ENCODE peak calls at places on chromosomes 16 and 17, in eight cellular contexts. V, N, S, Z, J, B, P and X are unnamed samples.

GRCh38 chr17:62963296-62963695 is 2.7 kb upstream of the TANC2 start:
- DNase-seq in V (no peak), N (no peak), S (no peak), Z (peak; percentile 66), J (peak; percentile 94), B (no peak), P (no peak), X (no peak)

GRCh38 chr16:81526935-81527334 is 82.3 kb downstream of the CMIP start:
- DNase-seq in V (no peak), N (no peak), S (no peak), Z (peak; percentile 39), J (no peak), B (no peak), P (no peak), X (no peak)

GRCh38 chr17:15171433-15172047 is 93.6 kb downstream of the PMP22 start:
- DNase-seq in V (no peak), N (no peak), S (peak; percentile 34), Z (peak; percentile 74), J (peak; percentile 44), B (no peak), P (no peak), X (no peak)

GRCh38 chr17:81282876-81283275 is 12.2 kb downstream of the SLC38A10 start:
- DNase-seq in V (no peak), N (no peak), S (no peak), Z (no peak), J (no peak), B (no peak), P (no peak), X (no peak)

GRCh38 chr16:74224828-74225227 is 71.8 kb upstream of the PSMD7 start:
- DNase-seq in V (no peak), N (no peak), S (no peak), Z (no peak), J (no peak), B (no peak), P (no peak), X (no peak)

GRCh38 chr17:66749217-66749832 is 85.6 kb upstream of the CACNG5 start:
- DNase-seq in V (no peak), N (no peak), S (no peak), Z (no peak), J (no peak), B (no peak), P (no peak), X (no peak)

GRCh38 chr17:29619251-29619650 is 3.5 kb downstream of the CORO6 start:
- DNase-seq in V (no peak), N (no peak), S (no peak), Z (peak; percentile 79), J (no peak), B (no peak), P (no peak), X (no peak)

GRCh38 chr17:17507465-17508011 is 11.3 kb upstream of the RASD1 start:
- DNase-seq in V (no peak), N (no peak), S (no peak), Z (no peak), J (no peak), B (no peak), P (no peak), X (no peak)

GRCh38 chr16:86584726-86585721 is 6.7 kb downstream of the FOXL1 start:
- DNase-seq in V (no peak), N (no peak), S (no peak), Z (no peak), J (peak; percentile 66), B (no peak), P (no peak), X (no peak)

GRCh38 chr16:2752850-2753522 is 548 bp downstream of the SRRM2 start:
- DNase-seq in V (no peak), N (no peak), S (peak; percentile 74), Z (peak; percentile 97), J (peak; percentile 85), B (peak; percentile 85), P (no peak), X (peak; percentile 40)

GRCh38 chr16:86604436-86605220 is 26.3 kb downstream of the FOXL1 start:
- DNase-seq in V (no peak), N (peak; percentile 2), S (peak; percentile 55), Z (no peak), J (no peak), B (no peak), P (no peak), X (no peak)